ENCODE peak calls at places on chromosomes 3 and 15, in six cellular contexts. O is neural progenitor cell, I is brain microvascular endothelial cell, B is colonic mucosa, W is GM06990, U is A673. E is an unnamed sample.
A peak's percentile ranks its signal among the peaks of the same experiment; 100 is the strongest.

GRCh38 chr3:126529585-126530170 is 5.7 kb downstream of the CHST13 start:
- DNase-seq in O (no peak), I (no peak), B (no peak), W (no peak), U (peak; percentile 72), E (no peak)

GRCh38 chr15:69126054-69126469 is 34.4 kb upstream of the GLCE start:
- DNase-seq in O (no peak), I (peak; percentile 83), B (peak; percentile 35), W (no peak), U (no peak), E (peak; percentile 45)

GRCh38 chr3:78645628-78646310 is 1122.0 kb downstream of the ROBO1 start:
- DNase-seq in O (peak; percentile 73), I (peak; percentile 71), B (peak; percentile 24), W (no peak), U (peak; percentile 87), E (peak; percentile 87)

GRCh38 chr3:57934373-57934772 is 73.8 kb upstream of the FLNB start:
- DNase-seq in O (no peak), I (no peak), B (no peak), W (no peak), U (no peak), E (no peak)

GRCh38 chr15:29675791-29676301 is 146.4 kb downstream of the TJP1 start:
- DNase-seq in O (peak; percentile 18), I (no peak), B (no peak), W (no peak), U (no peak), E (no peak)

GRCh38 chr3:55330756-55331155 is 156.3 kb downstream of the WNT5A start:
- DNase-seq in O (no peak), I (peak; percentile 26), B (no peak), W (no peak), U (peak; percentile 28), E (peak; percentile 80)

GRCh38 chr3:62600033-62600432 is 226.7 kb upstream of the FEZF2 start:
- DNase-seq in O (no peak), I (no peak), B (no peak), W (no peak), U (no peak), E (no peak)

GRCh38 chr15:74242296-74242929 is 6.3 kb downstream of the CCDC33 start:
- DNase-seq in O (peak; percentile 45), I (peak; percentile 22), B (no peak), W (no peak), U (no peak), E (peak; percentile 51)

GRCh38 chr3:171021377-171021776 is 5.1 kb downstream of the SLC2A2 start:
- DNase-seq in O (no peak), I (no peak), B (no peak), W (no peak), U (no peak), E (no peak)

GRCh38 chr3:171013822-171014748 is 12.4 kb downstream of the SLC2A2 start:
- DNase-seq in O (no peak), I (no peak), B (no peak), W (no peak), U (no peak), E (no peak)

GRCh38 chr3:171023566-171023965 is 3.0 kb downstream of the SLC2A2 start:
- DNase-seq in O (no peak), I (no peak), B (no peak), W (no peak), U (no peak), E (no peak)

DNA sequence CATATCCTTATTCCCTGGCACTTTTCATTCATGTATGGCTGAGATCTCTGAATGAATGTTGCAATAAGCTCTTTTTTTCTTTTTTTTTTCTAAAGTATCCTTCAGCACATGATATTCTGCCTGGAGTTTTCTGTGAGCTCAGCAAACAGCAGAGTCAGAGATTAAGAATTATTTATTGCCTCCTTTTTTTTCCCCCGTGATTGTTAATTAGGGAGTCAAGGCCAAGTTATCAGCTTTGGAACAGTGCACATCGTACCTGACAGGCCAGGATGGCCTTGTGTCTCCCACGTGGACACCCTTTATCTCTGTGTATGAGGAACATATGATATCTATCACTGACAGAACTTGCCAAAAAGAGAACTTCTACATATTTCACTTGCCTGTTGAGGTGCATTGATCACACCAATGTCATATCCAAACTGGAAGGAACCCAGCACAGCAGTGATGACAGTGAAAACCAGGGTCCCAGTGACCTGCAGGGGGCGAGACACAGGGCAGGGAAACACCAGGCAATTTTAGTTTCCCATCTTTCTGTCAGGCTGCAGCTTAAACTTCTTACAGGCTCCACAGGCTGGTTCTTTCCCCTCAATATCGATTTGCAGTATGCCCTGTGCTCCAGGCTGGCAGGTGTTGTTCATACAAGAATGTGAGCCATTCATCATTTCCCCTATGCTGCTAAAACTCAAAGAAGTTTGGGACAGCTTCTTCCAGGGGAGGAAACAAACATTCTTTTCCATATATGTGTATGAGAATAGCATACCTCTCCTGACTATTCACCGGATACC is 8.2 kb downstream of the SLC2A2 start:
- DNase-seq in O (peak; percentile 18), I (no peak), B (no peak), W (no peak), U (no peak), E (no peak)
- TF ChIP-seq CTCF in O (peak; percentile 60), I (peak; percentile 57), B (no peak), W (peak; percentile 40), U (peak; percentile 36), E (peak; percentile 27)

GRCh38 chr3:93969997-93970396 is 3.7 kb downstream of the PROS1 start:
- DNase-seq in O (no peak), I (no peak), B (no peak), W (no peak), U (no peak), E (no peak)

GRCh38 chr3:93969443-93969842 is 4.3 kb downstream of the PROS1 start:
- DNase-seq in O (no peak), I (peak; percentile 66), B (no peak), W (no peak), U (peak; percentile 68), E (peak; percentile 38)

GRCh38 chr3:93973160-93974126 is at the start of gene PROS1:
- DNase-seq in O (peak; percentile 81), I (peak; percentile 58), B (peak; percentile 87), W (peak; percentile 44), U (peak; percentile 91), E (peak; percentile 88)
- TF ChIP-seq CTCF in O (peak; percentile 19), I (no peak), B (no peak), W (no peak), U (peak; percentile 27), E (no peak)

DNA sequence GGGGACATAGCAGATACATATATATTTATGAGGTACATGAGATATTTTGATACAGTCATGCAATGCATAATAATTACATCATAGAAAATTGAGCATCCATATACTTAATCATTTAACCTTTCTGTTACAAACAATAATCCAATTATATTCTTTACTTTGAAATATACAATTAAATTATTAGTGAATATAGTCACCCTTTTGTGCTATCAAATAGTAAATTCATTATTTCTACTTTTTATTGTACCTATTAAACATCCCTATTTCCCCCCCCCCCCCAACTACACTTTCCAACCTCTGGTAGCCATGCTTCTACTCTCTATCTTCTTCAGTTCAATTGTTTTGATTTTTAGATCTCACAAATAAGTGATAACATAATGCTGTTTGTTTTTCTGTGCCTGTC is 719.1 kb downstream of the ZBBX start:
- DNase-seq in O (no peak), I (no peak), B (no peak), W (no peak), U (no peak), E (no peak)
- TF ChIP-seq CTCF in O (no peak), I (no peak), B (no peak), W (no peak), U (no peak), E (no peak)

GRCh38 chr3:184129012-184129411 is 6.1 kb upstream of the EIF2B5 start:
- DNase-seq in O (peak; percentile 72), I (peak; percentile 54), B (peak; percentile 26), W (no peak), U (peak; percentile 55), E (peak; percentile 50)
- TF ChIP-seq CTCF in O (peak; percentile 60), I (peak; percentile 69), B (no peak), W (peak; percentile 61), U (peak; percentile 49), E (peak; percentile 46)

DNA sequence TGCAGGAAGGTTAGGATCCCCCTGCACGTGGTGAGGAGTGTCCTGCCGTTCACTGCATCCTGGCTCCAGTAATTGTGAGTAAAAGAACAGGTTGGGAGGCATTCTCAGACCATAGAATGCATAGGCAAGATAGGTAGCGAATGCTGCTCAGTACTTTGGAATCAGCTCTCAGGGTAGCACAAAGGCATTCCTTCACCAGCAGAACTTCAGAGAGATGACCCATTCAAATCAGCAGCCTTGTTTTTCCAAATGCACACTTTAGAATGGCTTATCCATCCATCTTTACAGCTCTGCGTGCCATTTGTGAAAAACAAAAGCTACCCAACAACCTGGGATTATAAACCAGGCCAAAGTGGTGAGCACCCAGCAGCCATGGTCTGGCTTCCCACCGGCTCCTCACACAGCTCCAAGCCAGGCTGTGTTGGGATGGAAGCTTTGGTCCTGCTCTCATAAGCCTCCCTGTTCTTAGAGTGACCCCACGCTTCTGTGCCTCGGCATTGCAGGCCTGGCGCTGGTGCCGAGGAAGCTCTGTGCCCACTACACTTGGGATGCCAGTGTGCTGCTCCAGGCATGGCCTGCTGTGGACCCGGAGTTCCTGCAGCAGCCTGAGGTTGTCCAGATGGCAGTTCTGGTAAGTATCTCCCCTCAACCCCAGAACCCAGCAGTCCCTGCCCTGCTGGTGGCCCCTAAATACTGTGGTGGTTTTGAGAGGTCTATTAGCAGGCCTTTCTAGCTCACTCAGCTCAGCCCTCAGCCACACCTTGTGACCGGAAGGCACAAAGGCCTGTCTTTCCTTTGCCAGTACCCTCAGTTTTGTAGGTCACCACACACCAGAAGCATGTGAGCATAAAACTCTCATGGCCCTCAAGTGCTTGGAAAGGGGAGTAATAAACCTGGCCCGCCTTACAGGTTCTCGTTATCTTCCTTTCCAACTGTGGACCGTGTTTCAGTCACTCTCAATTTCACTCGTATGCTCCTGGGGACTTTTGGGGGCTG is 52.9 kb upstream of the LIMD1 start:
- DNase-seq in O (no peak), I (no peak), B (no peak), W (no peak), U (no peak), E (no peak)
- TF ChIP-seq CTCF in O (no peak), I (no peak), B (no peak), W (no peak), U (no peak), E (no peak)

E was measured in fibroblast of lung.